ENCODE peak calls at places on chromosomes 11 and 22, in six cellular contexts. One of them, this sample, is unnamed.

GRCh38 chr11:66651011-66651410 is 12.5 kb downstream of the RBM4 start:
- DNase-seq in EL: peak
- DNase-seq in central memory CD4-positive, alpha-beta T cell: no peak
- DNase-seq in NCI-H2171 treated with DMSO at 0.1 percent for 48 hours: no peak
- DNase-seq in nucleus accumbens: no peak
- DNase-seq in fibroblast of lung: no peak
- DNase-seq in this sample: no peak

GRCh38 chr11:67349457-67349856 is 3.9 kb downstream of the POLD4 start:
- DNase-seq in NCI-H2171 treated with DMSO at 0.1 percent for 48 hours: no peak
- DNase-seq in nucleus accumbens: no peak
- DNase-seq in fibroblast of lung: no peak
- DNase-seq in central memory CD4-positive, alpha-beta T cell: no peak
- DNase-seq in EL: no peak
- DNase-seq in this sample: no peak

GRCh38 chr11:15499684-15500083 is 385.0 kb downstream of the INSC start:
- DNase-seq in NCI-H2171 treated with DMSO at 0.1 percent for 48 hours: no peak
- DNase-seq in fibroblast of lung: no peak
- DNase-seq in nucleus accumbens: no peak
- DNase-seq in EL: no peak
- DNase-seq in central memory CD4-positive, alpha-beta T cell: no peak
- DNase-seq in this sample: no peak

GRCh38 chr11:134475951-134476350 is 63.9 kb upstream of the B3GAT1 start:
- DNase-seq in fibroblast of lung: no peak
- DNase-seq in EL: no peak
- DNase-seq in nucleus accumbens: no peak
- DNase-seq in central memory CD4-positive, alpha-beta T cell: no peak
- DNase-seq in NCI-H2171 treated with DMSO at 0.1 percent for 48 hours: no peak
- DNase-seq in this sample: no peak

GRCh38 chr11:1557904-1558831 is 13.9 kb downstream of the DUSP8 start:
- DNase-seq in EL: peak
- DNase-seq in NCI-H2171 treated with DMSO at 0.1 percent for 48 hours: no peak
- DNase-seq in nucleus accumbens: no peak
- DNase-seq in fibroblast of lung: peak
- DNase-seq in central memory CD4-positive, alpha-beta T cell: no peak
- DNase-seq in this sample: no peak

GRCh38 chr11:35077709-35078695 is 61.0 kb upstream of the CD44 start:
- DNase-seq in NCI-H2171 treated with DMSO at 0.1 percent for 48 hours: no peak
- DNase-seq in nucleus accumbens: no peak
- DNase-seq in central memory CD4-positive, alpha-beta T cell: peak
- DNase-seq in EL: peak
- DNase-seq in fibroblast of lung: no peak
- DNase-seq in this sample: peak

GRCh38 chr22:28958611-28959010 is 75.2 kb downstream of the ZNRF3 start:
- DNase-seq in EL: no peak
- DNase-seq in fibroblast of lung: peak
- DNase-seq in central memory CD4-positive, alpha-beta T cell: no peak
- DNase-seq in nucleus accumbens: no peak
- DNase-seq in NCI-H2171 treated with DMSO at 0.1 percent for 48 hours: no peak
- DNase-seq in this sample: no peak

GRCh38 chr22:44583076-44583760 is 85.2 kb upstream of the RTL6 start:
- DNase-seq in fibroblast of lung: no peak
- DNase-seq in NCI-H2171 treated with DMSO at 0.1 percent for 48 hours: no peak
- DNase-seq in EL: no peak
- DNase-seq in central memory CD4-positive, alpha-beta T cell: no peak
- DNase-seq in nucleus accumbens: no peak
- DNase-seq in this sample: no peak

GRCh38 chr11:64131657-64132387 is 34.1 kb downstream of the MACROD1 start:
- DNase-seq in central memory CD4-positive, alpha-beta T cell: no peak
- DNase-seq in nucleus accumbens: no peak
- DNase-seq in EL: no peak
- DNase-seq in fibroblast of lung: no peak
- DNase-seq in NCI-H2171 treated with DMSO at 0.1 percent for 48 hours: peak
- DNase-seq in this sample: no peak

GRCh38 chr22:49036513-49036912 is 791.2 kb downstream of the BRD1 start:
- DNase-seq in NCI-H2171 treated with DMSO at 0.1 percent for 48 hours: no peak
- DNase-seq in fibroblast of lung: no peak
- DNase-seq in nucleus accumbens: no peak
- DNase-seq in central memory CD4-positive, alpha-beta T cell: no peak
- DNase-seq in EL: no peak
- DNase-seq in this sample: no peak

GRCh38 chr11:68839953-68840641 is 1.6 kb downstream of the CPT1A start:
- DNase-seq in EL: peak
- DNase-seq in NCI-H2171 treated with DMSO at 0.1 percent for 48 hours: no peak
- DNase-seq in fibroblast of lung: no peak
- DNase-seq in nucleus accumbens: no peak
- DNase-seq in central memory CD4-positive, alpha-beta T cell: no peak
- DNase-seq in this sample: no peak

GRCh38 chr11:13761250-13761649 is 92.8 kb downstream of the FAR1 start:
- DNase-seq in nucleus accumbens: no peak
- DNase-seq in EL: peak
- DNase-seq in central memory CD4-positive, alpha-beta T cell: no peak
- DNase-seq in fibroblast of lung: no peak
- DNase-seq in NCI-H2171 treated with DMSO at 0.1 percent for 48 hours: no peak
- DNase-seq in this sample: no peak

GRCh38 chr11:119371778-119372182 is 9.7 kb downstream of the USP2 start:
- DNase-seq in nucleus accumbens: no peak
- DNase-seq in EL: no peak
- DNase-seq in fibroblast of lung: no peak
- DNase-seq in central memory CD4-positive, alpha-beta T cell: no peak
- DNase-seq in NCI-H2171 treated with DMSO at 0.1 percent for 48 hours: peak
- DNase-seq in this sample: no peak

GRCh38 chr11:23413057-23413456 is 552.8 kb upstream of the CCDC179 start:
- DNase-seq in NCI-H2171 treated with DMSO at 0.1 percent for 48 hours: no peak
- DNase-seq in central memory CD4-positive, alpha-beta T cell: no peak
- DNase-seq in fibroblast of lung: no peak
- DNase-seq in nucleus accumbens: no peak
- DNase-seq in EL: no peak
- DNase-seq in this sample: no peak

GRCh38 chr11:60318726-60319125 is 8.3 kb upstream of the MS4A6E start:
- DNase-seq in EL: no peak
- DNase-seq in fibroblast of lung: no peak
- DNase-seq in central memory CD4-positive, alpha-beta T cell: no peak
- DNase-seq in nucleus accumbens: no peak
- DNase-seq in NCI-H2171 treated with DMSO at 0.1 percent for 48 hours: no peak
- DNase-seq in this sample: no peak

GRCh38 chr11:975824-976223 is 50.2 kb downstream of the AP2A2 start:
- DNase-seq in EL: peak
- DNase-seq in nucleus accumbens: no peak
- DNase-seq in central memory CD4-positive, alpha-beta T cell: no peak
- DNase-seq in fibroblast of lung: peak
- DNase-seq in NCI-H2171 treated with DMSO at 0.1 percent for 48 hours: no peak
- DNase-seq in this sample: no peak

GRCh38 chr22:37454857-37455686 is 27.8 kb upstream of the ELFN2 start:
- DNase-seq in fibroblast of lung: peak
- DNase-seq in nucleus accumbens: no peak
- DNase-seq in NCI-H2171 treated with DMSO at 0.1 percent for 48 hours: no peak
- DNase-seq in EL: peak
- DNase-seq in central memory CD4-positive, alpha-beta T cell: no peak
- DNase-seq in this sample: no peak

GRCh38 chr11:118415739-118416068 is 14.3 kb downstream of the ATP5MG start:
- DNase-seq in EL: peak
- DNase-seq in NCI-H2171 treated with DMSO at 0.1 percent for 48 hours: no peak
- DNase-seq in fibroblast of lung: peak
- DNase-seq in nucleus accumbens: no peak
- DNase-seq in central memory CD4-positive, alpha-beta T cell: peak
- DNase-seq in this sample: no peak

GRCh38 chr22:25193548-25193947 is 6.1 kb upstream of the CRYBB3 start:
- DNase-seq in EL: no peak
- DNase-seq in central memory CD4-positive, alpha-beta T cell: no peak
- DNase-seq in fibroblast of lung: no peak
- DNase-seq in nucleus accumbens: no peak
- DNase-seq in NCI-H2171 treated with DMSO at 0.1 percent for 48 hours: no peak
- DNase-seq in this sample: no peak

GRCh38 chr11:112745958-112746357 is 215.3 kb upstream of the NCAM1 start:
- DNase-seq in NCI-H2171 treated with DMSO at 0.1 percent for 48 hours: no peak
- DNase-seq in EL: no peak
- DNase-seq in fibroblast of lung: no peak
- DNase-seq in central memory CD4-positive, alpha-beta T cell: no peak
- DNase-seq in nucleus accumbens: no peak
- DNase-seq in this sample: no peak

GRCh38 chr11:10303558-10304363 is 1.1 kb upstream of the ADM start:
- DNase-seq in EL: peak
- DNase-seq in central memory CD4-positive, alpha-beta T cell: no peak
- DNase-seq in fibroblast of lung: peak
- DNase-seq in nucleus accumbens: no peak
- DNase-seq in NCI-H2171 treated with DMSO at 0.1 percent for 48 hours: peak
- DNase-seq in this sample: peak

GRCh38 chr11:74749127-74749964 is 697 bp downstream of the RNF169 start:
- DNase-seq in EL: peak
- DNase-seq in fibroblast of lung: peak
- DNase-seq in NCI-H2171 treated with DMSO at 0.1 percent for 48 hours: no peak
- DNase-seq in central memory CD4-positive, alpha-beta T cell: peak
- DNase-seq in nucleus accumbens: no peak
- DNase-seq in this sample: peak

GRCh38 chr11:65439331-65440181 is 17.0 kb downstream of the NEAT1 start:
- DNase-seq in central memory CD4-positive, alpha-beta T cell: no peak
- DNase-seq in NCI-H2171 treated with DMSO at 0.1 percent for 48 hours: no peak
- DNase-seq in EL: peak
- DNase-seq in fibroblast of lung: peak
- DNase-seq in nucleus accumbens: no peak
- DNase-seq in this sample: no peak

This sample was measured in CD4-positive, alpha-beta memory T cell.